ENCODE peak calls at places on chromosomes 11 and 22, in five cellular contexts. H is PC-3, G is tibial artery, F is A549, N is mucosa of descending colon. D is an unnamed sample.

GRCh38 chr11:12122083-12122482 is 11.7 kb downstream of the MICAL2 start:
- DNase-seq in N (no peak), G (no peak), F (peak; percentile 48), H (peak; percentile 43), D (no peak)

GRCh38 chr22:50264104-50264745 is 2.7 kb upstream of the MAPK12 start:
- DNase-seq in H (no peak), F (no peak), N (no peak), G (no peak), D (no peak)

GRCh38 chr11:88174627-88175003 is 628 bp downstream of the RAB38 start:
- DNase-seq in G (peak; percentile 88), F (peak; percentile 8), N (peak; percentile 75), H (peak; percentile 11), D (peak; percentile 66)

GRCh38 chr22:19448739-19449421 is 1.4 kb upstream of the C22orf39 start:
- DNase-seq in H (no peak), G (no peak), F (no peak), N (no peak), D (no peak)

GRCh38 chr22:20569059-20570058 is 61.9 kb downstream of the MED15 start:
- DNase-seq in N (peak; percentile 84), F (peak; percentile 87), H (peak; percentile 90), G (peak; percentile 95), D (no peak)

GRCh38 chr11:133176748-133177147 is 355.6 kb downstream of the OPCML start:
- DNase-seq in N (no peak), H (no peak), F (no peak), G (no peak), D (no peak)

GRCh38 chr11:20155683-20156279 is 4.5 kb downstream of the DBX1 start:
- DNase-seq in G (no peak), F (no peak), H (no peak), N (no peak), D (no peak)

GRCh38 chr11:121967131-121967689 is 148.8 kb downstream of the BLID start:
- DNase-seq in G (no peak), N (no peak), F (no peak), H (no peak), D (no peak)

GRCh38 chr11:17602105-17603001 is 55.3 kb downstream of the OTOG start:
- DNase-seq in G (no peak), F (no peak), H (no peak), N (no peak), D (no peak)

GRCh38 chr11:10908215-10908990 is 50.5 kb upstream of the ZBED5 start:
- DNase-seq in H (peak; percentile 83), G (no peak), N (no peak), F (no peak), D (no peak)

GRCh38 chr11:14258177-14258935 is 100.6 kb downstream of the RRAS2 start:
- DNase-seq in F (peak; percentile 44), N (no peak), H (peak; percentile 76), G (no peak), D (no peak)

GRCh38 chr11:2672553-2673249 is 27.1 kb downstream of the KCNQ1OT1 start:
- DNase-seq in H (no peak), N (no peak), G (peak; percentile 33), F (no peak), D (peak; percentile 32)

GRCh38 chr11:73219396-73220285 is 1.6 kb downstream of the P2RY2 start:
- DNase-seq in N (no peak), G (peak; percentile 51), H (no peak), F (no peak), D (no peak)

GRCh38 chr11:33290319-33290718 is 33.1 kb downstream of the HIPK3 start:
- DNase-seq in N (no peak), F (no peak), G (no peak), H (no peak), D (no peak)

GRCh38 chr11:35275808-35276170 is 136.8 kb downstream of the CD44 start:
- DNase-seq in H (no peak), N (no peak), F (no peak), G (no peak), D (no peak)

GRCh38 chr11:125114518-125114917 is 3.1 kb upstream of the TMEM218 start:
- DNase-seq in N (no peak), H (no peak), G (no peak), F (no peak), D (no peak)

GRCh38 chr22:38448945-38449745 is 5.9 kb downstream of the KCNJ4 start:
- DNase-seq in F (no peak), H (no peak), G (no peak), N (no peak), D (no peak)

GRCh38 chr22:38451404-38451803 is 3.6 kb downstream of the KCNJ4 start:
- DNase-seq in N (no peak), G (no peak), F (no peak), H (no peak), D (no peak)

GRCh38 chr22:38451864-38452263 is 3.1 kb downstream of the KCNJ4 start:
- DNase-seq in F (no peak), G (no peak), N (no peak), H (no peak), D (no peak)

GRCh38 chr22:38449776-38450175 is 5.2 kb downstream of the KCNJ4 start:
- DNase-seq in H (no peak), G (no peak), N (no peak), F (no peak), D (no peak)

GRCh38 chr22:38450234-38450797 is 4.7 kb downstream of the KCNJ4 start:
- DNase-seq in G (no peak), N (no peak), F (no peak), H (no peak), D (no peak)
- H3K4me3 ChIP-seq in G (no peak overlapping the region), N (no peak overlapping the region), F (no peak overlapping the region), H (no peak overlapping the region), D (no peak overlapping the region)

DNA sequence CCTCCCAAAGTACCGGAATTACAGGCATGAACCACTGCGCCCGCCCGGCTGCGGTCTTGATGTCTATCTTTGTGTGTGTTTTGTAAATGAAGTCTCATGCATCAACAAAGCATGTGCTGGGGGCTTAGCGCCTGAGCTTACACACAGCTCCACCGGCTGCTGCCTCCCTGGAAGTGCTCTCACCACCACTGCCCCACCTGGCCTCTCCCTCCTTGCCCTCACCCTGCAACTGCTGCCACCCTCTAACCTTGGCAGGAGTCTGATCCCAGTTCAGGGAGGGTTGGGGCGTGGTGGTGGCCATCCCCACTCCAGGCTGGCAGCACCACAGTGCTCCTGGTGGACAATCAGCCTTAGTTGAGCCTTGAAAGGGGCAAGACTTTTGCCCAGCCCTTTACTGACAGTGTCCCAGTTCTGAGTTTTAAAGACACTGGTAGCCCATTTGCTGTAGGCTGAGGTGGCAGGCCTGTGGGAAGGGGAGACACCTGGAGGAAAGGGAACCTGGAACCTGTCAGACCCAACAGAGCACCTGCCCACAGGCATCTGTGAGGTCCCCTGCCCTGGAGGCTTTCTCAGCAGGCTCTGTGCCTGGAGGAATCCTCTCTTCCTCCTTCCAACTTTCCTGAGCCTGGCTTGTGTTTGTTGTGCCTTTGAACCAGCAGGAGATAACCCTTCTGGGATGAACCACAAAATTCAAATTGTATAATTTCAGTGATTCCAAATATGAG is 42.4 kb upstream of the WEE1 start:
- DNase-seq in G (no peak), N (peak; percentile 70), F (no peak), H (no peak), D (no peak)
- H3K4me1 ChIP-seq in G (no peaks in the 10 kb centered on the region), N (peaks cover 26% of the 10 kb centered on the region), F (peaks cover 52% of the 10 kb centered on the region), H (peaks cover 36% of the 10 kb centered on the region), D (no peaks in the 10 kb centered on the region)

DNA sequence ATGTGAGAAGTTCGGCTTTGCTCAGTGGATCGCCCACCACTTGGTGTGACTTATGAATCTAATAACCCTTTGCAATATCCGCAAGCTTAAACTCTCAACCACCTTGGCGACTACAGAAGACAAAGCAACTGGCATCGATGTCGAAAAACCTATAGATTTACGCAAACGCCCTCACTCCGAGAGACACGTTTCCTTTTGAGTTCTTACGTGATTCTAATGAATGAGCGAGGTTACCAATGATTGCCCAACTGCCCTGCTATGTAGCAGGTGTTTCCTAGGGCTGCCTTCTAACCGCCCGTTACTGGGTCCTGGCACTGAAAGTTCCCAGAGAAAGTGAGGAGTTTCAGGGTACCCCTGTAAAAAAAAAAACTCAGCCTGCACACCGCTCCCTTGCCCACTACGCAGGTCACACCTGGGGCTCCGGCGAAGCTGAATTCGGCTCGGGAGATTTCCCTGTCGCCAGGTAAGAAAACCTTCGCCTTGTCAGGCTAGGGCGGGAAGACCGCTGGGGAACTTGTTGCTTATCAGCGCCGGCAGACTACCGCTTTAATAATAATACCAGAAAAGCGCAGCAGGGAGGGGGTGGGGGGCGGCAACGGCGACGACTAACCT is 21.4 kb upstream of the BDNF start:
- DNase-seq in N (no peak), F (no peak), G (no peak), H (no peak), D (no peak)
- H3K4me3 ChIP-seq in N (no peak overlapping the region), F (peak overlapping the region; percentile 50), G (peak overlapping the region; percentile 36), H (no peak overlapping the region), D (no peak overlapping the region)

DNA sequence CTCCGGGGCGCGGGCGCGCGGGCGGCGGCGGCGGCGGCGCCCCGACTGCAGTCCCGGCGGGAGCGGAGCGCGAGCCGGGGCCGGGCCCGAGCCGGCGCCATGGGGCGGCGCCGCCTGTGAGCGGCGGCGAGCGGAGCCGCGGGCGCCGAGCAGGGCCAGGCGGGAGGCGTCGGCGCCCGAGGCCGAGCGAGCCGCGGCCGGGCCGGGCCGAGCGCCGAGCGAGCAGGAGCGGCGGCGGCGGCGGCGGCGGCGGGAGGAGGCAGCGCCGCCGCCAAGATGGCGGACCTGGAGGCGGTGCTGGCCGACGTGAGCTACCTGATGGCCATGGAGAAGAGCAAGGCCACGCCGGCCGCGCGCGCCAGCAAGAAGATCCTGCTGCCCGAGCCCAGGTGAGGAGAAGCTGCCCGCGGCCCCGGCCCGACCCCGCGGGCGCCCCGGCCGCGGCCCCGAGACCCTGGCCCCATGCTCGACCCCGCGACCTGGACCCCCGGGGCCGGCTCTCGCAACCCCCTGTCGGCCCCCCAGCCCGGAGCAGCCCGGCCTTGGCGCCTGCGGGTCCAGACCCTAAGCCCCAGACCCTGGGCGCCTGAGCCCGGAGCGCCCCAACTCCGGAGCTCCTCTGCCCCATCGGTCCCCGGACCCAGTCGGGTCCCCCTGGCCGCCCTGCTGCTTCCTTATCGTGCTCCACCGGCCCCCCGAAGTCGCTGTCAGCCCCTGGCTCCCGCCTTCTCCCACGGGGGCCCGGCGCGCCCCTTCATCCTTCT is at the start of gene GRK2:
- DNase-seq in F (peak; percentile 44), N (peak; percentile 73), H (peak; percentile 58), G (peak; percentile 70), D (peak; percentile 76)
- H3K4me1 ChIP-seq in F (peaks cover 40% of the 10 kb centered on the region), N (peaks cover 60% of the 10 kb centered on the region), H (peaks cover 49% of the 10 kb centered on the region), G (no peaks in the 10 kb centered on the region), D (no peaks in the 10 kb centered on the region)

GRCh38 chr11:538431-539051 is 1.2 kb downstream of the LRRC56 start:
- DNase-seq in F (no peak), H (no peak), G (no peak), N (peak; percentile 46), D (peak; percentile 56)
- H3K4me3 ChIP-seq in F (no peak overlapping the region), H (no peak overlapping the region), G (no peak overlapping the region), N (no peak overlapping the region), D (no peak overlapping the region)

DNA sequence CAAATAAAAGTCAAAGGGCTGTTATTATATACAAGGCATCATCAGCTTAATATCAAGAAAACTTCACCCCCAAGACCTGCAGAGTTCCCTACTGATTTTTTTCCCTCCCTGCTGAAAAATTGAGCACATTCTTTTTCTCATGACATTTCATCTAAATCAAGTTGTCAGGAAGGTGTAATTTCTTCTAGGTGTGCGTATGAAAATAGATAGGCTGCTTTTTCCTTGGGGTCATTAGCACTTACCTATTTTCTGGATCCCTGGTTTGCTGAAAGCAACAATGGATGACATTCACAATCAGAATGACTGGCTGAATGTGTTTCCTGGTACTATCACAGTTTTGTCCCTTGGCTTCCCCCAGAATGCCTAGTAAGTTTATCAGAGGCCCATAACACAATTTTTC is 225.0 kb upstream of the KIRREL3 start:
- DNase-seq in G (no peak), H (no peak), F (no peak), N (no peak), D (no peak)
- H3K4me1 ChIP-seq in G (no peaks in the 10 kb centered on the region), H (no peaks in the 10 kb centered on the region), F (no peaks in the 10 kb centered on the region), N (no peaks in the 10 kb centered on the region), D (no peaks in the 10 kb centered on the region)

GRCh38 chr11:62688481-62688880 is 849 bp downstream of the LRRN4CL start:
- DNase-seq in H (no peak), N (no peak), G (no peak), F (no peak), D (no peak)
- H3K4me3 ChIP-seq in H (no peak overlapping the region), N (no peak overlapping the region), G (peak overlapping the region; percentile 22), F (no peak overlapping the region), D (no peak overlapping the region)

D was measured in right lobe of liver.